ENCODE peak calls at places on chromosome 13, in six cellular contexts. One of them, this sample, is unnamed.

GRCh38 chr13:54592201-54592600 is 1563.6 kb downstream of the OLFM4 start:
- DNase-seq in substantia nigra: no peak
- DNase-seq in B cell: no peak
- DNase-seq in NCI-H1105: no peak
- DNase-seq in naive thymus-derived CD8-positive, alpha-beta T cell: no peak
- DNase-seq in thoracic aorta: no peak
- DNase-seq in this sample: no peak

GRCh38 chr13:114282143-114282685 is 813 bp downstream of the UPF3A start:
- DNase-seq in substantia nigra: no peak
- DNase-seq in thoracic aorta: no peak
- DNase-seq in NCI-H1105: peak
- DNase-seq in naive thymus-derived CD8-positive, alpha-beta T cell: peak
- DNase-seq in B cell: peak
- DNase-seq in this sample: peak

GRCh38 chr13:113843864-113844556 is 19.9 kb downstream of the GAS6 start:
- DNase-seq in substantia nigra: no peak
- DNase-seq in thoracic aorta: no peak
- DNase-seq in NCI-H1105: no peak
- DNase-seq in B cell: no peak
- DNase-seq in naive thymus-derived CD8-positive, alpha-beta T cell: no peak
- DNase-seq in this sample: no peak

GRCh38 chr13:80297094-80297493 is 43.8 kb downstream of the SPRY2 start:
- DNase-seq in NCI-H1105: no peak
- DNase-seq in naive thymus-derived CD8-positive, alpha-beta T cell: no peak
- DNase-seq in substantia nigra: no peak
- DNase-seq in thoracic aorta: no peak
- DNase-seq in B cell: no peak
- DNase-seq in this sample: no peak

GRCh38 chr13:50531917-50532899 is 311.3 kb downstream of the DLEU7 start:
- DNase-seq in B cell: no peak
- DNase-seq in substantia nigra: no peak
- DNase-seq in thoracic aorta: no peak
- DNase-seq in NCI-H1105: no peak
- DNase-seq in naive thymus-derived CD8-positive, alpha-beta T cell: no peak
- DNase-seq in this sample: no peak

GRCh38 chr13:76730220-76730619 is 156.0 kb downstream of the KCTD12 start:
- DNase-seq in B cell: no peak
- DNase-seq in naive thymus-derived CD8-positive, alpha-beta T cell: no peak
- DNase-seq in thoracic aorta: no peak
- DNase-seq in substantia nigra: no peak
- DNase-seq in NCI-H1105: no peak
- DNase-seq in this sample: no peak

GRCh38 chr13:99442273-99442895 is 58.9 kb upstream of the TM9SF2 start:
- DNase-seq in B cell: no peak
- DNase-seq in NCI-H1105: no peak
- DNase-seq in naive thymus-derived CD8-positive, alpha-beta T cell: peak
- DNase-seq in thoracic aorta: no peak
- DNase-seq in substantia nigra: no peak
- DNase-seq in this sample: peak

GRCh38 chr13:39035204-39035603 is 2.7 kb downstream of the PROSER1 start:
- DNase-seq in naive thymus-derived CD8-positive, alpha-beta T cell: no peak
- DNase-seq in substantia nigra: no peak
- DNase-seq in B cell: no peak
- DNase-seq in NCI-H1105: no peak
- DNase-seq in thoracic aorta: no peak
- DNase-seq in this sample: no peak

GRCh38 chr13:111903143-111903542 is 163.8 kb upstream of the SOX1 start:
- DNase-seq in B cell: no peak
- DNase-seq in naive thymus-derived CD8-positive, alpha-beta T cell: no peak
- DNase-seq in substantia nigra: no peak
- DNase-seq in thoracic aorta: no peak
- DNase-seq in NCI-H1105: no peak
- DNase-seq in this sample: no peak

GRCh38 chr13:20526664-20527063 is 1.0 kb upstream of the CRYL1 start:
- DNase-seq in NCI-H1105: no peak
- DNase-seq in B cell: no peak
- DNase-seq in substantia nigra: no peak
- DNase-seq in naive thymus-derived CD8-positive, alpha-beta T cell: no peak
- DNase-seq in thoracic aorta: no peak
- DNase-seq in this sample: no peak

GRCh38 chr13:50196118-50196517 is 180.9 kb downstream of the KCNRG start:
- DNase-seq in substantia nigra: no peak
- DNase-seq in thoracic aorta: no peak
- DNase-seq in NCI-H1105: no peak
- DNase-seq in naive thymus-derived CD8-positive, alpha-beta T cell: no peak
- DNase-seq in B cell: no peak
- DNase-seq in this sample: no peak

GRCh38 chr13:31009166-31009565 is 76.7 kb downstream of the TEX26 start:
- DNase-seq in thoracic aorta: no peak
- DNase-seq in substantia nigra: no peak
- DNase-seq in NCI-H1105: no peak
- DNase-seq in B cell: no peak
- DNase-seq in naive thymus-derived CD8-positive, alpha-beta T cell: no peak
- DNase-seq in this sample: no peak

GRCh38 chr13:89550842-89551422 is 1796.6 kb upstream of the MIR17HG start:
- DNase-seq in NCI-H1105: no peak
- DNase-seq in thoracic aorta: no peak
- DNase-seq in B cell: no peak
- DNase-seq in naive thymus-derived CD8-positive, alpha-beta T cell: no peak
- DNase-seq in substantia nigra: no peak
- DNase-seq in this sample: no peak

GRCh38 chr13:48188640-48189039 is 44.4 kb upstream of the ITM2B start:
- DNase-seq in naive thymus-derived CD8-positive, alpha-beta T cell: no peak
- DNase-seq in B cell: no peak
- DNase-seq in substantia nigra: no peak
- DNase-seq in NCI-H1105: no peak
- DNase-seq in thoracic aorta: no peak
- DNase-seq in this sample: no peak

GRCh38 chr13:50509167-50509566 is 334.3 kb downstream of the DLEU7 start:
- DNase-seq in NCI-H1105: no peak
- DNase-seq in thoracic aorta: no peak
- DNase-seq in naive thymus-derived CD8-positive, alpha-beta T cell: no peak
- DNase-seq in B cell: no peak
- DNase-seq in substantia nigra: no peak
- DNase-seq in this sample: no peak

GRCh38 chr13:33281951-33282595 is 3.5 kb downstream of the STARD13 start:
- DNase-seq in B cell: no peak
- DNase-seq in NCI-H1105: no peak
- DNase-seq in substantia nigra: no peak
- DNase-seq in naive thymus-derived CD8-positive, alpha-beta T cell: no peak
- DNase-seq in thoracic aorta: no peak
- DNase-seq in this sample: no peak

GRCh38 chr13:20387006-20387405 is 138.7 kb downstream of the CRYL1 start:
- DNase-seq in thoracic aorta: no peak
- DNase-seq in NCI-H1105: no peak
- DNase-seq in naive thymus-derived CD8-positive, alpha-beta T cell: no peak
- DNase-seq in B cell: no peak
- DNase-seq in substantia nigra: no peak
- DNase-seq in this sample: no peak

GRCh38 chr13:20191311-20191901 is 1.3 kb downstream of the GJB2 start:
- DNase-seq in NCI-H1105: no peak
- DNase-seq in B cell: no peak
- DNase-seq in substantia nigra: no peak
- DNase-seq in thoracic aorta: no peak
- DNase-seq in naive thymus-derived CD8-positive, alpha-beta T cell: no peak
- DNase-seq in this sample: no peak

GRCh38 chr13:91174886-91175501 is 172.5 kb upstream of the MIR17HG start:
- DNase-seq in thoracic aorta: no peak
- DNase-seq in naive thymus-derived CD8-positive, alpha-beta T cell: no peak
- DNase-seq in B cell: no peak
- DNase-seq in substantia nigra: no peak
- DNase-seq in NCI-H1105: no peak
- DNase-seq in this sample: no peak

GRCh38 chr13:98325724-98326123 is 148.7 kb upstream of the RNF113B start:
- DNase-seq in NCI-H1105: no peak
- DNase-seq in substantia nigra: no peak
- DNase-seq in B cell: no peak
- DNase-seq in thoracic aorta: no peak
- DNase-seq in naive thymus-derived CD8-positive, alpha-beta T cell: no peak
- DNase-seq in this sample: no peak

GRCh38 chr13:65943024-65943423 is 1287.1 kb downstream of the PCDH9 start:
- DNase-seq in thoracic aorta: no peak
- DNase-seq in B cell: no peak
- DNase-seq in naive thymus-derived CD8-positive, alpha-beta T cell: no peak
- DNase-seq in NCI-H1105: no peak
- DNase-seq in substantia nigra: no peak
- DNase-seq in this sample: no peak

GRCh38 chr13:51063909-51064308 is 47.2 kb downstream of the C13orf42 start:
- DNase-seq in NCI-H1105: no peak
- DNase-seq in B cell: no peak
- DNase-seq in substantia nigra: no peak
- DNase-seq in naive thymus-derived CD8-positive, alpha-beta T cell: no peak
- DNase-seq in thoracic aorta: no peak
- DNase-seq in this sample: no peak